ENCODE peak calls at places on chromosomes 4 and X, in six cellular contexts. D is H9, M is mesenchymal stem cell, Z is IMR-90, B is H1, R is trophoblast cell. L is an unnamed sample.

GRCh38 chrX:121000589-121000988 is 15.0 kb upstream of the CT47A1 start:
- DNase-seq in D (no peak), R (peak), B (no peak), Z (no peak), M (no peak), L (no peak)

GRCh38 chrX:119512145-119512800 is 44.0 kb downstream of the SLC25A5 start:
- DNase-seq in D (peak), Z (peak), R (peak), M (peak), B (no peak), L (peak)

GRCh38 chr4:156553659-156554058 is 417.9 kb downstream of the PDGFC start:
- DNase-seq in R (no peak), Z (no peak), D (no peak), M (no peak), B (no peak), L (no peak)

GRCh38 chr4:164926301-164926700 is 49.3 kb downstream of the APELA start:
- DNase-seq in M (no peak), R (peak), Z (no peak), D (no peak), B (no peak), L (no peak)

GRCh38 chr4:23857353-23857752 is 32.5 kb downstream of the PPARGC1A start:
- DNase-seq in D (no peak), Z (peak), R (no peak), M (peak), B (no peak), L (no peak)

GRCh38 chr4:67638157-67638556 is 62.8 kb downstream of the UBA6 start:
- DNase-seq in D (no peak), B (no peak), M (no peak), R (no peak), Z (no peak), L (no peak)

GRCh38 chrX:141924293-141924692 is 20.6 kb downstream of the MAGEC1 start:
- DNase-seq in B (no peak), R (no peak), D (no peak), M (no peak), Z (peak), L (no peak)

GRCh38 chr4:101451086-101451485 is 103.8 kb upstream of the PPP3CA start:
- DNase-seq in Z (no peak), D (no peak), R (no peak), M (no peak), B (no peak), L (no peak)

GRCh38 chr4:25100156-25100555 is 60.1 kb downstream of the SEPSECS start:
- DNase-seq in B (no peak), D (no peak), R (no peak), M (no peak), Z (no peak), L (no peak)

GRCh38 chrX:68878977-68879376 is 50.2 kb downstream of the EFNB1 start:
- DNase-seq in R (no peak), D (no peak), B (no peak), Z (no peak), M (no peak), L (no peak)

GRCh38 chr4:87574996-87575395 is 33.3 kb upstream of the DSPP start:
- DNase-seq in M (peak), D (no peak), Z (no peak), R (no peak), B (no peak), L (no peak)

GRCh38 chr4:123401466-123402175 is 5.0 kb downstream of the SPRY1 start:
- DNase-seq in Z (no peak), D (no peak), R (no peak), M (no peak), B (no peak), L (no peak)

GRCh38 chrX:153861147-153861546 is 24.8 kb downstream of the L1CAM start:
- DNase-seq in M (no peak), Z (no peak), R (no peak), B (no peak), D (no peak), L (no peak)

GRCh38 chr4:54961357-54961975 is 163.9 kb downstream of the KDR start:
- DNase-seq in M (peak), R (no peak), B (no peak), Z (peak), D (no peak), L (no peak)

GRCh38 chr4:24999392-25000104 is 31.2 kb downstream of the LGI2 start:
- DNase-seq in D (no peak), Z (no peak), M (peak), R (no peak), B (no peak), L (no peak)

GRCh38 chr4:38177792-38178665 is 217.8 kb downstream of the PTTG2 start:
- DNase-seq in B (no peak), M (no peak), R (no peak), D (no peak), Z (no peak), L (no peak)

GRCh38 chrX:57925806-57926205 is 15.5 kb upstream of the ZXDA start:
- DNase-seq in R (no peak), Z (no peak), D (no peak), B (no peak), M (no peak), L (no peak)

GRCh38 chrX:40868868-40869267 is 133.5 kb upstream of the MED14 start:
- DNase-seq in M (no peak), Z (no peak), B (no peak), R (no peak), D (no peak), L (no peak)

GRCh38 chr4:16496501-16496900 is 270.2 kb upstream of the TAPT1 start:
- DNase-seq in B (no peak), R (no peak), D (no peak), M (peak), Z (peak), L (no peak)

GRCh38 chrX:41491267-41492004 is 44.3 kb downstream of the NYX start:
- DNase-seq in M (peak), R (peak), Z (peak), B (no peak), D (peak), L (peak)

GRCh38 chr4:104494161-104494560 is 533 bp downstream of the CXXC4 start:
- DNase-seq in B (no peak), R (no peak), D (no peak), M (no peak), Z (no peak), L (no peak)

GRCh38 chr4:88613417-88613875 is 21.2 kb downstream of the HERC3 start:
- DNase-seq in B (no peak), M (no peak), R (no peak), Z (no peak), D (no peak), L (no peak)

GRCh38 chr4:152807294-152807829 is 27.6 kb downstream of the ARFIP1 start:
- DNase-seq in R (no peak), Z (peak), M (peak), D (no peak), B (no peak), L (no peak)

GRCh38 chr4:140103676-140104075 is 50.3 kb downstream of the MAML3 start:
- DNase-seq in D (no peak), M (peak), Z (peak), R (no peak), B (no peak), L (no peak)

GRCh38 chr4:118279328-118279727 is 73.5 kb downstream of the PRSS12 start:
- DNase-seq in Z (no peak), M (no peak), D (no peak), B (no peak), R (no peak), L (no peak)

GRCh38 chr4:22427676-22428075 is 88.2 kb downstream of the ADGRA3 start:
- DNase-seq in D (no peak), M (no peak), R (no peak), Z (no peak), B (no peak), L (no peak)

GRCh38 chr4:164765096-164765495 is 11.2 kb downstream of the SMIM31 start:
- DNase-seq in Z (no peak), B (no peak), D (no peak), R (no peak), M (no peak), L (no peak)

GRCh38 chr4:20529681-20530080 is 170.6 kb upstream of the PACRGL start:
- DNase-seq in Z (peak), D (no peak), M (peak), R (no peak), B (no peak), L (no peak)

GRCh38 chr4:17189322-17189721 is 290.9 kb upstream of the LDB2 start:
- DNase-seq in Z (peak), D (no peak), B (no peak), M (peak), R (no peak), L (no peak)

GRCh38 chrX:119899125-119899524 is 3.4 kb downstream of the AKAP14 start:
- DNase-seq in Z (no peak), B (no peak), M (no peak), D (no peak), R (no peak), L (no peak)

GRCh38 chr4:15598644-15599043 is 56.5 kb downstream of the FBXL5 start:
- DNase-seq in D (no peak), R (no peak), M (peak), B (no peak), Z (peak), L (no peak)

GRCh38 chrX:53280316-53280702 is 1.1 kb downstream of the IQSEC2 start:
- DNase-seq in D (no peak), Z (no peak), M (no peak), B (no peak), R (no peak), L (no peak)

GRCh38 chr4:42768125-42768748 is 111.3 kb upstream of the ATP8A1 start:
- DNase-seq in B (peak), R (no peak), M (no peak), D (peak), Z (no peak), L (no peak)

GRCh38 chrX:153640045-153640686 is 6.8 kb upstream of the DUSP9 start:
- DNase-seq in D (no peak), M (no peak), R (no peak), B (no peak), Z (no peak), L (no peak)

GRCh38 chr4:113759696-113760093 is 1.8 kb downstream of the CAMK2D start:
- DNase-seq in M (peak), D (no peak), B (no peak), R (no peak), Z (peak), L (no peak)

GRCh38 chr4:47704693-47705325 is 133.1 kb downstream of the CORIN start:
- DNase-seq in R (no peak), D (peak), B (no peak), M (peak), Z (peak), L (peak)

GRCh38 chr4:30760560-30760959 is 40.4 kb downstream of the PCDH7 start:
- DNase-seq in Z (no peak), R (no peak), M (no peak), D (no peak), B (no peak), L (no peak)

GRCh38 chr4:34010703-34011102 is 2233.6 kb downstream of the ARAP2 start:
- DNase-seq in D (no peak), B (no peak), M (no peak), Z (no peak), R (no peak), L (no peak)
- H4K91ac ChIP-seq in D (no peak), B (no peak), M (no peak), Z (no peak), R (no peak), L (no peak)

DNA sequence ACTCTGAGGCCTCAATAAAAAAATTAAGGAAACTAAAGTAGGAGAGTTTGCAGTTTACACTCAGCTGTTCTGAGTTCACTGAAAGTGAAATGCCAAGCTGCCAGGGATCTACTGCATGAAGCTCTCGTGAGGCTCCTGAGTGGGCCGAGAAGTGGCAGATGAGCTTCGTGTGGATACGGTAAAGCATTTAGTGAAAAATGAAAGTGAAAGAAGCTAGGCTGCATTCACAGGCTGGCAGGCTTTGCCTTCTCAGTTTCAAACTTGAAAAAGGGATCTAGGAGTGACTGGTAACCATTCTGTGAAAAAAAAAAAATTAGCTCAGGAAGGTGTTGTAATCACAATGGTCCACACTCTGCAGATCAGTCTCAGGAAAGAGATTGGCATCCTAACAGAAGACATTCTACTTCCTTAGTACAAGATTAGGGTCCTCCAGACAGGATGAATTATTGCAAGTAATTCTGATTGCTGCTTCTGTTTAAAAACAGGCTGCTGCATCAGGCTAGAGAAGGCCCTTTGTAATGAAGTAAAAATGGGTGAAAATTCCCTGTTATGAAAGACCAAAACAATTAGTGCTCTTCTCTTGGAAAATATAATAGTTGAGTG is 679.9 kb downstream of the RPA4 start:
- DNase-seq in R (no peak), Z (peak), M (peak), B (no peak), D (no peak), L (no peak)
- H4K91ac ChIP-seq in R (no peak), Z (no peak), M (no peak), B (no peak), D (no peak), L (no peak)

GRCh38 chr4:147683172-147683571 is 791 bp downstream of the PRMT9 start:
- DNase-seq in D (no peak), B (no peak), M (peak), Z (peak), R (no peak), L (no peak)
- H4K91ac ChIP-seq in D (no peak), B (no peak), M (no peak), Z (no peak), R (no peak), L (no peak)

GRCh38 chr4:74547042-74547441 is 102.1 kb downstream of the AREG start:
- DNase-seq in R (no peak), Z (no peak), D (no peak), M (no peak), B (no peak), L (no peak)
- H4K91ac ChIP-seq in R (no peak), Z (no peak), D (no peak), M (no peak), B (no peak), L (no peak)

DNA sequence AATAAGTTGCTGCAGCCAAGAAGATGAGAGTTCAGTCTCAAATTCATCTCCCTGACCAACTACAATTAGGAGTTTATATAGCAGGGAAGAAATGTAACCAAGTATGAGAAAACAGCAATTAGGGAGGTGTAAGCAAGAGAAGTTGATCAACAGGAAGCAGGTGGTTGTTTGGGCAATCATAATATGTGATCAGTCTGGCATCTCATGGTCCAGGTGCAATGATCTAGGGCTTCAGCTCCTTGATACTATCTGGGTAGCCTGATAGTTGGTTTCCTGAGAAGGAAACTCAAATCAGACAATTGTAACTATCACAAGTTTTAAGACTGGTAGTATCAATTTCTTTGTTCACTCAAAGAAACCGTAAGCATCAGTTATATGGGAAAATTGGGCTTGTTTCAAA is 1574.3 kb upstream of the PABPC4L start:
- DNase-seq in Z (no peak), M (no peak), D (no peak), R (no peak), B (no peak), L (no peak)
- H4K91ac ChIP-seq in Z (no peak), M (no peak), D (no peak), R (no peak), B (no peak), L (no peak)

DNA sequence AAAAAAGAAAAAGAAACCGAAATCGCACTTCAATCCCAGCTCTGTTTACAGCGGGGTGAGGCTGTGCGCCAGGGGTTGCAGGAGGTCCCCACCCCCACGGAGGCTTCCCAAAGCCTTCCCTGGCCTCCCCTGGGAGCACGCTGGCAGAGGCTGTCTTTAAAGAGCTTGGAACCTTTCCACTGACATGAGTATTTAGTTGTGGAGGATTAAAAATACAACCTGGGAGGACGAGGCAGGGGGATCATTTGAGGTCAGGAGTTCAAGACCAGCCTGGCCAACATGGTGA is 69.1 kb downstream of the PPP2R2C start:
- DNase-seq in R (no peak), M (no peak), B (no peak), Z (no peak), D (no peak), L (no peak)
- H4K91ac ChIP-seq in R (no peak), M (no peak), B (no peak), Z (no peak), D (no peak), L (no peak)

GRCh38 chr4:6929339-6929734 is 19.7 kb downstream of the TBC1D14 start:
- DNase-seq in R (no peak), Z (no peak), M (no peak), B (no peak), D (no peak), L (no peak)
- H4K91ac ChIP-seq in R (no peak), Z (no peak), M (peak), B (no peak), D (no peak), L (no peak)

GRCh38 chr4:155474758-155475157 is 98.0 kb upstream of the MAP9 start:
- DNase-seq in R (no peak), M (no peak), B (no peak), D (no peak), Z (no peak), L (no peak)
- H4K91ac ChIP-seq in R (no peak), M (no peak), B (no peak), D (no peak), Z (no peak), L (no peak)

DNA sequence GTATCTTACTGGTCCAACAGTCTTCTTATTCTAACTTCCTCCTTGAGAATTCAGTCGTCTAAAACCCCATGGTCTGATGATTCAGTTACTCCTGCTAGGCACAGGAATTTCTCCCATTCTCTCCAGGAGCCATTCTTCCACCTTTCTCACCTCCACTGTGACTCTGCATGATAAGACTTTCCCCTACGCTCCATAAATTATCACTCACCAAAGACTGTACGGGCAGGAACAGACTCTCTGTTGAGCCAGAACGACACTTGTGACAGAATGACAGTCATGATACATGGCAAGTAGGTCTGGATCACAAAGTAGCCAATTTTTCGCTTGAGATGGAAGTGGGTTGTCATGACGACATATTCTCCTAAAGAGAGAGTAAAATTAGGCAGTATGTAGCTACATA is 59.0 kb upstream of the MAGEA10 start:
- DNase-seq in R (no peak), B (no peak), D (no peak), Z (no peak), M (no peak), L (no peak)
- H4K91ac ChIP-seq in R (no peak), B (no peak), D (no peak), Z (no peak), M (no peak), L (no peak)

L was measured in neuronal stem cell.